ENCODE peak calls at places on chromosomes 2 and 18, in nine cellular contexts. One of them, this sample, is unnamed.

GRCh38 chr18:32906506-32907214 is 133.8 kb upstream of the KLHL14 start:
- DNase-seq in sigmoid colon: no peak
- DNase-seq in GM12891: no peak
- DNase-seq in IMR-90: no peak
- DNase-seq in upper lobe of left lung: no peak
- DNase-seq in spleen: no peak
- DNase-seq in endothelial cell of umbilical vein: no peak
- DNase-seq in A549: no peak
- DNase-seq in NB4: peak
- DNase-seq in this sample: no peak

GRCh38 chr18:25467226-25468065 is 115.5 kb upstream of the ZNF521 start:
- DNase-seq in NB4: peak
- DNase-seq in IMR-90: peak
- DNase-seq in A549: no peak
- DNase-seq in upper lobe of left lung: no peak
- DNase-seq in sigmoid colon: no peak
- DNase-seq in GM12891: no peak
- DNase-seq in endothelial cell of umbilical vein: no peak
- DNase-seq in spleen: peak
- DNase-seq in this sample: no peak

GRCh38 chr18:49728542-49728941 is 84.8 kb downstream of the ACAA2 start:
- DNase-seq in endothelial cell of umbilical vein: peak
- DNase-seq in GM12891: peak
- DNase-seq in A549: peak
- DNase-seq in sigmoid colon: no peak
- DNase-seq in NB4: peak
- DNase-seq in IMR-90: no peak
- DNase-seq in upper lobe of left lung: no peak
- DNase-seq in spleen: no peak
- DNase-seq in this sample: no peak

GRCh38 chr2:120686511-120687168 is 49.0 kb upstream of the GLI2 start:
- DNase-seq in upper lobe of left lung: no peak
- DNase-seq in A549: no peak
- DNase-seq in IMR-90: no peak
- DNase-seq in GM12891: no peak
- DNase-seq in endothelial cell of umbilical vein: no peak
- DNase-seq in spleen: peak
- DNase-seq in sigmoid colon: peak
- DNase-seq in NB4: no peak
- DNase-seq in this sample: no peak

GRCh38 chr18:21117385-21118135 is 5.9 kb upstream of the ROCK1 start:
- DNase-seq in endothelial cell of umbilical vein: no peak
- DNase-seq in spleen: no peak
- DNase-seq in GM12891: no peak
- DNase-seq in A549: no peak
- DNase-seq in NB4: peak
- DNase-seq in IMR-90: peak
- DNase-seq in sigmoid colon: no peak
- DNase-seq in upper lobe of left lung: no peak
- DNase-seq in this sample: no peak

GRCh38 chr2:159130302-159130701 is 156.2 kb downstream of the WDSUB1 start:
- DNase-seq in spleen: no peak
- DNase-seq in GM12891: no peak
- DNase-seq in IMR-90: no peak
- DNase-seq in sigmoid colon: no peak
- DNase-seq in upper lobe of left lung: no peak
- DNase-seq in NB4: peak
- DNase-seq in A549: no peak
- DNase-seq in endothelial cell of umbilical vein: no peak
- DNase-seq in this sample: no peak

GRCh38 chr18:79875531-79875919 is 75.9 kb downstream of the SLC66A2 start:
- DNase-seq in NB4: no peak
- DNase-seq in IMR-90: no peak
- DNase-seq in upper lobe of left lung: no peak
- DNase-seq in endothelial cell of umbilical vein: no peak
- DNase-seq in spleen: peak
- DNase-seq in sigmoid colon: no peak
- DNase-seq in A549: no peak
- DNase-seq in GM12891: no peak
- DNase-seq in this sample: no peak

GRCh38 chr2:105749583-105750399 is 5.1 kb downstream of the NCK2 start:
- DNase-seq in NB4: peak
- DNase-seq in endothelial cell of umbilical vein: no peak
- DNase-seq in IMR-90: peak
- DNase-seq in upper lobe of left lung: no peak
- DNase-seq in sigmoid colon: no peak
- DNase-seq in spleen: no peak
- DNase-seq in A549: no peak
- DNase-seq in GM12891: no peak
- DNase-seq in this sample: no peak

GRCh38 chr2:217639481-217639880 is 363.3 kb downstream of the TNS1 start:
- DNase-seq in endothelial cell of umbilical vein: no peak
- DNase-seq in A549: no peak
- DNase-seq in IMR-90: no peak
- DNase-seq in upper lobe of left lung: no peak
- DNase-seq in sigmoid colon: no peak
- DNase-seq in NB4: no peak
- DNase-seq in GM12891: no peak
- DNase-seq in spleen: no peak
- DNase-seq in this sample: no peak

GRCh38 chr2:37344453-37345361 is at the start of gene QPCT:
- DNase-seq in spleen: peak
- DNase-seq in sigmoid colon: peak
- DNase-seq in GM12891: peak
- DNase-seq in NB4: peak
- DNase-seq in upper lobe of left lung: peak
- DNase-seq in IMR-90: peak
- DNase-seq in A549: peak
- DNase-seq in endothelial cell of umbilical vein: peak
- DNase-seq in this sample: peak

GRCh38 chr2:157312866-157313486 is 12.6 kb downstream of the ERMN start:
- DNase-seq in spleen: no peak
- DNase-seq in endothelial cell of umbilical vein: no peak
- DNase-seq in upper lobe of left lung: no peak
- DNase-seq in IMR-90: peak
- DNase-seq in GM12891: no peak
- DNase-seq in A549: no peak
- DNase-seq in sigmoid colon: no peak
- DNase-seq in NB4: no peak
- DNase-seq in this sample: no peak

GRCh38 chr2:1772868-1773267 is 28.6 kb upstream of the PXDN start:
- DNase-seq in upper lobe of left lung: no peak
- DNase-seq in spleen: no peak
- DNase-seq in A549: no peak
- DNase-seq in NB4: no peak
- DNase-seq in endothelial cell of umbilical vein: no peak
- DNase-seq in sigmoid colon: no peak
- DNase-seq in GM12891: no peak
- DNase-seq in IMR-90: no peak
- DNase-seq in this sample: no peak

GRCh38 chr2:38460313-38460712 is 83.2 kb upstream of the ATL2 start:
- DNase-seq in upper lobe of left lung: no peak
- DNase-seq in spleen: no peak
- DNase-seq in endothelial cell of umbilical vein: no peak
- DNase-seq in sigmoid colon: no peak
- DNase-seq in NB4: no peak
- DNase-seq in IMR-90: no peak
- DNase-seq in GM12891: no peak
- DNase-seq in A549: no peak
- DNase-seq in this sample: no peak

GRCh38 chr2:240507060-240507777 is 50.6 kb downstream of the ANKMY1 start:
- DNase-seq in GM12891: no peak
- DNase-seq in upper lobe of left lung: no peak
- DNase-seq in IMR-90: no peak
- DNase-seq in endothelial cell of umbilical vein: no peak
- DNase-seq in spleen: no peak
- DNase-seq in NB4: no peak
- DNase-seq in A549: no peak
- DNase-seq in sigmoid colon: no peak
- DNase-seq in this sample: no peak

GRCh38 chr2:203960791-203961190 is 24.2 kb downstream of the ICOS start:
- DNase-seq in NB4: no peak
- DNase-seq in GM12891: no peak
- DNase-seq in upper lobe of left lung: no peak
- DNase-seq in IMR-90: no peak
- DNase-seq in A549: no peak
- DNase-seq in sigmoid colon: no peak
- DNase-seq in spleen: no peak
- DNase-seq in endothelial cell of umbilical vein: no peak
- DNase-seq in this sample: no peak

GRCh38 chr2:104698276-104698675 is 155.6 kb upstream of the POU3F3 start:
- DNase-seq in IMR-90: no peak
- DNase-seq in NB4: no peak
- DNase-seq in GM12891: no peak
- DNase-seq in spleen: no peak
- DNase-seq in upper lobe of left lung: no peak
- DNase-seq in A549: no peak
- DNase-seq in endothelial cell of umbilical vein: no peak
- DNase-seq in sigmoid colon: no peak
- DNase-seq in this sample: no peak

GRCh38 chr18:413263-413662 is 87.2 kb downstream of the COLEC12 start:
- DNase-seq in GM12891: no peak
- DNase-seq in spleen: no peak
- DNase-seq in sigmoid colon: no peak
- DNase-seq in IMR-90: peak
- DNase-seq in NB4: no peak
- DNase-seq in upper lobe of left lung: no peak
- DNase-seq in A549: peak
- DNase-seq in endothelial cell of umbilical vein: peak
- DNase-seq in this sample: no peak

GRCh38 chr18:63848159-63848558 is 39.3 kb upstream of the SERPINB2 start:
- DNase-seq in A549: peak
- DNase-seq in sigmoid colon: no peak
- DNase-seq in GM12891: no peak
- DNase-seq in IMR-90: peak
- DNase-seq in upper lobe of left lung: no peak
- DNase-seq in spleen: no peak
- DNase-seq in endothelial cell of umbilical vein: peak
- DNase-seq in NB4: peak
- DNase-seq in this sample: no peak

GRCh38 chr18:61677435-61677830 is 215.4 kb downstream of the RNF152 start:
- DNase-seq in spleen: no peak
- DNase-seq in A549: no peak
- DNase-seq in upper lobe of left lung: no peak
- DNase-seq in endothelial cell of umbilical vein: no peak
- DNase-seq in NB4: no peak
- DNase-seq in GM12891: no peak
- DNase-seq in sigmoid colon: no peak
- DNase-seq in IMR-90: peak
- DNase-seq in this sample: no peak

GRCh38 chr2:133171396-133172004 is 396.8 kb downstream of the NCKAP5 start:
- DNase-seq in upper lobe of left lung: no peak
- DNase-seq in IMR-90: peak
- DNase-seq in sigmoid colon: no peak
- DNase-seq in endothelial cell of umbilical vein: peak
- DNase-seq in NB4: peak
- DNase-seq in A549: peak
- DNase-seq in GM12891: peak
- DNase-seq in spleen: no peak
- DNase-seq in this sample: no peak

GRCh38 chr2:169363570-169364150 is 1.3 kb upstream of the LRP2 start:
- DNase-seq in NB4: peak
- DNase-seq in IMR-90: no peak
- DNase-seq in endothelial cell of umbilical vein: peak
- DNase-seq in A549: peak
- DNase-seq in upper lobe of left lung: peak
- DNase-seq in sigmoid colon: no peak
- DNase-seq in spleen: peak
- DNase-seq in GM12891: no peak
- DNase-seq in this sample: peak
- TF ChIP-seq POLR2A in NB4: no peak
- TF ChIP-seq POLR2A in IMR-90: no peak
- TF ChIP-seq POLR2A in endothelial cell of umbilical vein: no peak
- TF ChIP-seq POLR2A in A549: no peak
- TF ChIP-seq POLR2A in upper lobe of left lung: no peak
- TF ChIP-seq POLR2A in sigmoid colon: no peak
- TF ChIP-seq POLR2A in spleen: no peak
- TF ChIP-seq POLR2A in GM12891: no peak
- TF ChIP-seq POLR2A in this sample: no peak

DNA sequence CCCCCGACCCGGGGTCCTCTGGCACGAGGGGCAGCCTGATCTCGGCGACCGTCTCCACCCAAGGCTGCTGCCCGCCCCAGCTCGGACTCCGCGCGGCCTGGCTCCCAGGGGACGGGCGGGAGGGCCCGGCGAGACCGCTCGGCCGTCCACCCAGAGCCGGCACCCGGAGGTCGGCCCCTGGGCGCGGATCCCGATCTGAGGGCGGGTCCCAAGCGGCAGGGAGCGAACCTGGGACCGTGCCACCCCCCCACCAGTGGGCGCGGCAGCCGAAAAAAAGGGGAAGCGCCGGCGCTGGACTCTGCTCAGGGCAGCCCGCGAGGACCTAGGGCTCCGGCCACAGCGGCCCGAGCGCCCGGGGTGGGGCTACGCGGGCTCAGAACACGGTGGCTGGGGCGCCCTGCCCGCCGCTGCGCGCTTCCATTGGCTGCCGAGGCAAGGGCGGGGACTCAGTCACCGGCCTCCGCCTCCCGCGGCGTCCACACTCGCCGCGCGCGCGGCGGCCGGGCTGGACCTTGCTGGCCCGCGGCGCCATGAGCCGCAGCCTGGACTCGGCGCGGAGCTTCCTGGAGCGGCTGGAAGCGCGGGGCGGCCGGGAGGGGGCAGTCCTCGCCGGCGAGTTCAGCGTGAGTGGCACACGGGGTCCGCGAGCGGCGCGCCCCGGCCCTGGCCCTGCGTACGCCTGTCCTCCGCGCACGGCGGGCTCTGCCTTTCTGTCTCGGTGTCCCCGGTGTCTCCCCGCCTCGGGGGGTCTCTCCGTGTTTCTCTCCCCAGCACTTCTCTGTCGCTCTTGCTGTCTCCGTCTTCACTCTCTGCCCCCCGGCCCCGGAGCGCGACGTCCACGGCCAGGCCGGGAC is at the start of gene PTPN18:
- DNase-seq in upper lobe of left lung: peak
- DNase-seq in spleen: peak
- DNase-seq in endothelial cell of umbilical vein: peak
- DNase-seq in A549: peak
- DNase-seq in GM12891: peak
- DNase-seq in sigmoid colon: peak
- DNase-seq in IMR-90: peak
- DNase-seq in NB4: peak
- DNase-seq in this sample: peak
- TF ChIP-seq POLR2A in upper lobe of left lung: peak
- TF ChIP-seq POLR2A in spleen: peak
- TF ChIP-seq POLR2A in endothelial cell of umbilical vein: peak
- TF ChIP-seq POLR2A in A549: peak
- TF ChIP-seq POLR2A in GM12891: no peak
- TF ChIP-seq POLR2A in sigmoid colon: peak
- TF ChIP-seq POLR2A in IMR-90: peak
- TF ChIP-seq POLR2A in NB4: peak
- TF ChIP-seq POLR2A in this sample: peak

GRCh38 chr2:232860593-232861241 is 9.3 kb upstream of the SNORC start:
- DNase-seq in endothelial cell of umbilical vein: no peak
- DNase-seq in IMR-90: no peak
- DNase-seq in A549: no peak
- DNase-seq in NB4: no peak
- DNase-seq in sigmoid colon: no peak
- DNase-seq in upper lobe of left lung: no peak
- DNase-seq in spleen: no peak
- DNase-seq in GM12891: no peak
- DNase-seq in this sample: no peak
- TF ChIP-seq POLR2A in endothelial cell of umbilical vein: no peak
- TF ChIP-seq POLR2A in IMR-90: no peak
- TF ChIP-seq POLR2A in A549: no peak
- TF ChIP-seq POLR2A in NB4: no peak
- TF ChIP-seq POLR2A in sigmoid colon: no peak
- TF ChIP-seq POLR2A in upper lobe of left lung: no peak
- TF ChIP-seq POLR2A in spleen: no peak
- TF ChIP-seq POLR2A in GM12891: no peak
- TF ChIP-seq POLR2A in this sample: no peak

GRCh38 chr2:230713331-230714121 is 884 bp downstream of the CAB39 start:
- DNase-seq in IMR-90: no peak
- DNase-seq in sigmoid colon: peak
- DNase-seq in endothelial cell of umbilical vein: peak
- DNase-seq in A549: peak
- DNase-seq in NB4: peak
- DNase-seq in upper lobe of left lung: peak
- DNase-seq in spleen: peak
- DNase-seq in GM12891: no peak
- DNase-seq in this sample: peak
- TF ChIP-seq POLR2A in IMR-90: no peak
- TF ChIP-seq POLR2A in sigmoid colon: no peak
- TF ChIP-seq POLR2A in endothelial cell of umbilical vein: no peak
- TF ChIP-seq POLR2A in A549: no peak
- TF ChIP-seq POLR2A in NB4: no peak
- TF ChIP-seq POLR2A in upper lobe of left lung: no peak
- TF ChIP-seq POLR2A in spleen: no peak
- TF ChIP-seq POLR2A in GM12891: no peak
- TF ChIP-seq POLR2A in this sample: no peak

This sample was measured in ovary.